ENCODE peak calls at places on chromosome 11, in ten cellular contexts. D is fibroblast of pulmonary artery; R is cardiac muscle cell; A is MG63; B is activated CD4-positive, CD25-positive, alpha-beta regulatory T cell treated with anti-CD3 and anti-CD28 coated beads, Interleukin-2, amount 50 U/mL, for 16 hours; S is GM13977; G is skeletal muscle cell; U is GM03348; Z is activated gamma-delta T cell treated with anti-CD3 and anti-CD28 coated beads, Interleukin-2, amount 50 U/mL, for 16 hours; H is PC-3. F is an unnamed sample.

GRCh38 chr11:10941429-10941828 is 83.6 kb upstream of the ZBED5 start:
- DNase-seq in Z (no peak), R (no peak), D (no peak), S (no peak), H (no peak), G (no peak), U (no peak), A (peak; percentile 44), B (no peak), F (no peak)

GRCh38 chr11:3227568-3228444 is 4.4 kb downstream of the MRGPRE start:
- DNase-seq in B (no peak), Z (no peak), S (no peak), H (no peak), G (no peak), R (no peak), U (no peak), D (no peak), A (no peak), F (no peak)

GRCh38 chr11:15309296-15309695 is 194.6 kb downstream of the INSC start:
- DNase-seq in G (no peak), B (no peak), S (no peak), R (no peak), D (peak; percentile 1), H (no peak), U (no peak), A (no peak), Z (no peak), F (no peak)

GRCh38 chr11:134754823-134755198 is 342.8 kb upstream of the B3GAT1 start:
- DNase-seq in A (no peak), D (no peak), H (no peak), S (no peak), B (no peak), Z (no peak), G (no peak), R (no peak), U (no peak), F (no peak)

GRCh38 chr11:33636104-33636503 is 64.5 kb downstream of the C11orf91 start:
- DNase-seq in B (no peak), A (no peak), Z (no peak), D (peak; percentile 78), S (no peak), H (peak; percentile 16), G (no peak), R (peak; percentile 90), U (peak; percentile 41), F (no peak)

GRCh38 chr11:10208045-10208674 is 85.9 kb downstream of the SBF2 start:
- DNase-seq in B (no peak), Z (no peak), H (peak; percentile 74), R (peak; percentile 64), U (peak; percentile 51), D (peak; percentile 72), S (peak; percentile 52), A (no peak), G (peak; percentile 9), F (no peak)

GRCh38 chr11:111283945-111284481 is 14.3 kb upstream of the POU2AF3 start:
- DNase-seq in Z (no peak), R (no peak), U (no peak), B (no peak), A (no peak), S (no peak), G (peak; percentile 25), D (no peak), H (no peak), F (no peak)

GRCh38 chr11:13082588-13082987 is 73.5 kb downstream of the RASSF10 start:
- DNase-seq in R (no peak), U (no peak), Z (no peak), H (no peak), G (no peak), B (no peak), D (no peak), S (no peak), A (no peak), F (no peak)

GRCh38 chr11:95788921-95789505 is 569 bp downstream of the FAM76B start:
- DNase-seq in R (peak; percentile 41), S (peak; percentile 19), Z (peak; percentile 12), A (peak; percentile 14), D (peak; percentile 46), G (no peak), H (peak; percentile 42), U (peak; percentile 56), B (peak; percentile 3), F (no peak)

GRCh38 chr11:59614277-59615131 is 1.1 kb downstream of the OSBP start:
- DNase-seq in A (peak; percentile 1), G (no peak), S (no peak), R (peak; percentile 12), U (no peak), B (no peak), H (peak; percentile 38), D (peak; percentile 7), Z (no peak), F (no peak)

GRCh38 chr11:67025750-67026149 is 2.8 kb downstream of the SYT12 start:
- DNase-seq in R (no peak), H (no peak), G (no peak), Z (no peak), A (no peak), U (no peak), B (no peak), S (no peak), D (no peak), F (no peak)

GRCh38 chr11:93652161-93652597 is 9.3 kb upstream of the CEP295 start:
- DNase-seq in H (peak; percentile 92), Z (peak; percentile 8), U (peak; percentile 59), G (no peak), R (peak; percentile 66), D (peak; percentile 66), B (no peak), A (no peak), S (no peak), F (no peak)

GRCh38 chr11:44564198-44564597 is 1.3 kb upstream of the CD82 start:
- DNase-seq in Z (no peak), A (no peak), S (no peak), G (no peak), R (no peak), D (no peak), H (no peak), U (no peak), B (no peak), F (no peak)

GRCh38 chr11:45079943-45080719 is 66.3 kb upstream of the PRDM11 start:
- DNase-seq in A (no peak), D (no peak), U (no peak), G (no peak), S (no peak), Z (peak; percentile 36), R (no peak), H (no peak), B (peak; percentile 28), F (no peak)